ENCODE peak calls at places on chromosome 7, in ten cellular contexts. G is GM10248; H is memory B cell; L is T1000; Z is cardiac muscle cell; P is NCI-H1105; U is substantia nigra; T is A549; D is HuH-7; A is activated CD4-positive, alpha-beta T cell treated with anti-CD3 and anti-CD28 coated beads, Interleukin-2, amount 50 U/mL, for 4 hours. R is an unnamed sample.
A peak's percentile ranks its signal among the peaks of the same experiment; 100 is the strongest.

GRCh38 chr7:4613855-4614548 is 68.1 kb upstream of the FOXK1 start:
- DNase-seq in G (no peak), L (no peak), U (no peak), P (no peak), A (no peak), D (no peak), T (no peak), Z (no peak), H (no peak), R (peak; percentile 28)

GRCh38 chr7:47216439-47216838 is 365.5 kb downstream of the TNS3 start:
- DNase-seq in A (no peak), D (no peak), Z (no peak), P (no peak), U (no peak), T (no peak), G (no peak), L (no peak), H (no peak), R (no peak)

GRCh38 chr7:18890134-18890533 is 227.3 kb downstream of the TWIST1 start:
- DNase-seq in T (no peak), L (no peak), H (no peak), P (no peak), D (no peak), Z (no peak), U (no peak), A (no peak), G (no peak), R (no peak)

GRCh38 chr7:112790651-112790973 is 419 bp upstream of the TMEM168 start:
- DNase-seq in T (no peak), P (no peak), D (no peak), G (peak; percentile 72), H (no peak), L (no peak), U (no peak), A (no peak), Z (no peak), R (no peak)

GRCh38 chr7:98133621-98134266 is 27.1 kb downstream of the LMTK2 start:
- DNase-seq in U (no peak), H (no peak), A (no peak), L (no peak), G (no peak), T (peak; percentile 19), P (no peak), D (no peak), Z (no peak), R (no peak)

GRCh38 chr7:45594780-45595535 is 20.8 kb downstream of the ADCY1 start:
- DNase-seq in Z (no peak), A (no peak), L (no peak), P (no peak), D (no peak), G (no peak), T (no peak), H (no peak), U (no peak), R (no peak)

GRCh38 chr7:159027803-159028455 is 116.7 kb downstream of the VIPR2 start:
- DNase-seq in P (peak; percentile 34), T (no peak), G (no peak), D (no peak), H (no peak), U (no peak), Z (no peak), L (no peak), A (no peak), R (peak; percentile 44)

GRCh38 chr7:158812684-158813083 is 16.6 kb downstream of the ESYT2 start:
- DNase-seq in P (no peak), G (no peak), H (no peak), U (no peak), Z (no peak), T (no peak), D (no peak), A (peak; percentile 64), L (no peak), R (no peak)

GRCh38 chr7:30171753-30172447 is 37.1 kb downstream of the MTURN start:
- DNase-seq in Z (no peak), L (peak; percentile 45), P (no peak), U (no peak), D (no peak), T (peak; percentile 19), G (no peak), H (no peak), A (no peak), R (no peak)

GRCh38 chr7:76372984-76373833 is 14.4 kb upstream of the YWHAG start:
- DNase-seq in T (peak; percentile 86), H (no peak), L (no peak), P (no peak), Z (no peak), U (no peak), D (no peak), A (no peak), G (no peak), R (peak; percentile 77)

GRCh38 chr7:108211382-108212201 is 81.4 kb upstream of the LAMB4 start:
- DNase-seq in P (peak; percentile 19), A (no peak), G (no peak), D (no peak), H (no peak), Z (no peak), L (peak; percentile 59), T (peak; percentile 96), U (no peak), R (no peak)